ENCODE peak calls at places on chromosomes 3 and 15, in eight cellular contexts. M is M059J, H is body of pancreas, V is nephron progenitor cell, C is HL-60, U is AML-193, L is dermis blood vessel endothelial cell, K is RPMI8226. P is an unnamed sample.

GRCh38 chr15:66215811-66216210 is 37.7 kb downstream of the MEGF11 start:
- DNase-seq in M (no peak), H (no peak), U (no peak), C (no peak), L (no peak), K (no peak), V (no peak), P (no peak)

GRCh38 chr3:186239321-186239720 is 122.7 kb downstream of the DGKG start:
- DNase-seq in M (no peak), L (peak), H (peak), U (no peak), C (no peak), K (no peak), V (no peak), P (peak)

GRCh38 chr3:188700497-188700896 is 471.3 kb upstream of the TPRG1 start:
- DNase-seq in M (no peak), U (no peak), V (no peak), L (no peak), C (no peak), K (no peak), H (no peak), P (no peak)

GRCh38 chr15:90029024-90029423 is 27.9 kb downstream of the ZNF710 start:
- DNase-seq in H (peak), U (no peak), V (no peak), M (no peak), K (no peak), L (no peak), C (no peak), P (no peak)

GRCh38 chr15:31483053-31483923 is 156.7 kb downstream of the KLF13 start:
- DNase-seq in U (no peak), K (no peak), L (peak), H (no peak), V (peak), C (no peak), M (no peak), P (no peak)

GRCh38 chr3:53495518-53496501 is 1.4 kb downstream of the CACNA1D start:
- DNase-seq in C (no peak), K (peak), V (peak), L (no peak), M (no peak), U (no peak), H (peak), P (no peak)

GRCh38 chr3:134038716-134039115 is 9.0 kb upstream of the SLCO2A1 start:
- DNase-seq in K (no peak), M (no peak), U (no peak), C (no peak), V (no peak), H (no peak), L (no peak), P (no peak)

GRCh38 chr15:100114526-100114925 is 227.2 kb downstream of the ADAMTS17 start:
- DNase-seq in U (no peak), H (peak), K (peak), V (peak), M (peak), C (no peak), L (no peak), P (no peak)

GRCh38 chr3:129045675-129046036 is 14.9 kb upstream of the GP9 start:
- DNase-seq in L (peak), H (no peak), K (no peak), C (no peak), V (no peak), M (no peak), U (no peak), P (no peak)

GRCh38 chr3:110457508-110457907 is 614.1 kb upstream of the NECTIN3 start:
- DNase-seq in C (no peak), V (no peak), K (no peak), H (no peak), U (no peak), M (no peak), L (no peak), P (no peak)

GRCh38 chr3:46022909-46023785 is 4.1 kb downstream of the XCR1 start:
- DNase-seq in C (no peak), L (no peak), M (no peak), K (no peak), U (no peak), V (no peak), H (no peak), P (no peak)

GRCh38 chr3:49799761-49800160 is at the start of gene CDHR4:
- DNase-seq in C (no peak), M (peak), L (no peak), H (no peak), U (no peak), V (no peak), K (no peak), P (no peak)

GRCh38 chr3:118968111-118968510 is 66.5 kb downstream of the IGSF11 start:
- DNase-seq in L (no peak), U (no peak), V (no peak), M (no peak), H (no peak), K (no peak), C (no peak), P (no peak)

GRCh38 chr3:133854971-133855370 is 40.7 kb downstream of the RAB6B start:
- DNase-seq in L (no peak), H (no peak), K (no peak), V (no peak), U (no peak), C (no peak), M (no peak), P (no peak)

GRCh38 chr3:173043757-173044156 is 97.3 kb downstream of the SPATA16 start:
- DNase-seq in M (no peak), U (no peak), K (no peak), L (no peak), V (no peak), C (no peak), H (no peak), P (no peak)

GRCh38 chr15:66663664-66664063 is 38.4 kb upstream of the SMAD6 start:
- DNase-seq in V (no peak), L (no peak), K (no peak), H (no peak), U (no peak), C (no peak), M (no peak), P (no peak)

GRCh38 chr3:111130827-111131226 is 59.2 kb downstream of the NECTIN3 start:
- DNase-seq in U (no peak), C (no peak), L (no peak), K (no peak), V (no peak), H (no peak), M (no peak), P (no peak)

GRCh38 chr3:48990636-48991421 is 788 bp downstream of the P4HTM start:
- DNase-seq in H (peak), L (peak), V (peak), K (peak), C (peak), M (no peak), U (peak), P (no peak)

GRCh38 chr3:105970283-105970682 is 101.5 kb upstream of the CBLB start:
- DNase-seq in C (peak), K (no peak), M (peak), L (no peak), V (no peak), U (peak), H (peak), P (peak)

GRCh38 chr3:141707741-141708203 is 30.3 kb upstream of the RNF7 start:
- DNase-seq in L (peak), K (no peak), C (no peak), M (peak), H (no peak), V (no peak), U (no peak), P (peak)

GRCh38 chr15:66452971-66453580 is 44.5 kb downstream of the SNAPC5 start:
- DNase-seq in H (no peak), U (no peak), V (no peak), M (no peak), K (no peak), L (no peak), C (peak), P (no peak)

GRCh38 chr3:188067932-188068331 is 86.0 kb upstream of the LPP start:
- DNase-seq in L (peak), C (no peak), M (peak), K (no peak), U (no peak), V (no peak), H (no peak), P (no peak)

GRCh38 chr3:42176635-42177034 is 85.5 kb downstream of the TRAK1 start:
- DNase-seq in C (no peak), M (peak), K (no peak), H (no peak), V (no peak), L (no peak), U (no peak), P (peak)

GRCh38 chr3:71304684-71305083 is 278.8 kb downstream of the FOXP1 start:
- DNase-seq in H (peak), L (peak), U (no peak), C (no peak), K (no peak), M (no peak), V (no peak), P (peak)